ENCODE peak calls at places on chromosomes 2 and 18, in four cellular contexts. Z is SK-N-SH, T is K562, X is HepG2. I is an unnamed sample.

GRCh38 chr18:78494204-78494603 is 485.4 kb upstream of the SALL3 start:
- DNase-seq in X (no peak), T (no peak), Z (no peak), I (no peak)

GRCh38 chr18:37779220-37779619 is 213.6 kb upstream of the CELF4 start:
- DNase-seq in X (no peak), T (no peak), Z (no peak), I (no peak)

GRCh38 chr2:73911548-73912208 is 15.0 kb upstream of the DGUOK start:
- DNase-seq in X (no peak), Z (no peak), T (no peak), I (no peak)

GRCh38 chr2:39724828-39725144 is 54.3 kb downstream of the THUMPD2 start:
- DNase-seq in Z (no peak), T (no peak), X (no peak), I (no peak)

GRCh38 chr18:79720359-79720733 is 40.7 kb downstream of the CTDP1 start:
- DNase-seq in Z (no peak), T (peak; percentile 5), X (no peak), I (no peak)

GRCh38 chr2:200592414-200593075 is 6.7 kb downstream of the AOX1 start:
- DNase-seq in T (no peak), X (peak; percentile 62), Z (no peak), I (no peak)

GRCh38 chr2:237604960-237605359 is 14.4 kb upstream of the RAB17 start:
- DNase-seq in T (no peak), X (peak; percentile 64), Z (no peak), I (no peak)

GRCh38 chr2:173943738-173944137 is 21.4 kb downstream of the SP3 start:
- DNase-seq in T (no peak), Z (no peak), X (no peak), I (no peak)

GRCh38 chr18:79373736-79374135 is 22.0 kb upstream of the NFATC1 start:
- DNase-seq in Z (no peak), X (no peak), T (no peak), I (no peak)

GRCh38 chr2:29115797-29116781 is 874 bp downstream of the CLIP4 start:
- DNase-seq in X (no peak), T (no peak), Z (peak; percentile 68), I (peak; percentile 21)

GRCh38 chr2:25419678-25420242 is 78.0 kb upstream of the DNMT3A start:
- DNase-seq in Z (no peak), T (no peak), X (no peak), I (no peak)

GRCh38 chr2:22281033-22281432 is 1103.9 kb upstream of the KLHL29 start:
- DNase-seq in X (no peak), T (no peak), Z (peak; percentile 31), I (no peak)

GRCh38 chr2:214533511-214533910 is 122.7 kb downstream of the VWC2L start:
- DNase-seq in T (no peak), X (no peak), Z (no peak), I (no peak)

GRCh38 chr2:119123359-119123758 is 35.2 kb downstream of the C1QL2 start:
- DNase-seq in T (no peak), X (no peak), Z (no peak), I (no peak)

GRCh38 chr2:191566347-191566746 is 111.6 kb upstream of the NABP1 start:
- DNase-seq in Z (peak; percentile 66), T (peak; percentile 86), X (peak; percentile 71), I (peak; percentile 86)

GRCh38 chr2:116467243-116467642 is 1347.2 kb upstream of the DDX18 start:
- DNase-seq in X (no peak), Z (no peak), T (no peak), I (no peak)

GRCh38 chr2:55056024-55056521 is 5.8 kb upstream of the RTN4 start:
- DNase-seq in X (no peak), T (peak; percentile 74), Z (no peak), I (no peak)

GRCh38 chr2:6222296-6222695 is 530.1 kb downstream of the SOX11 start:
- DNase-seq in Z (peak; percentile 33), X (no peak), T (no peak), I (no peak)

GRCh38 chr2:129237966-129238725 is 741.3 kb upstream of the RAB6C start:
- DNase-seq in Z (no peak), X (no peak), T (no peak), I (no peak)

GRCh38 chr2:239715202-239715601 is 309.9 kb downstream of the NDUFA10 start:
- DNase-seq in X (no peak), Z (no peak), T (no peak), I (no peak)

GRCh38 chr2:26628561-26629345 is 12.4 kb downstream of the CIB4 start:
- DNase-seq in Z (no peak), X (no peak), T (no peak), I (no peak)

GRCh38 chr2:47301277-47301618 is 101.7 kb upstream of the MSH2 start:
- DNase-seq in Z (no peak), T (no peak), X (no peak), I (no peak)
- TF ChIP-seq FOXJ3 in Z (no peak), T (no peak), X (no peak), I (no peak)

GRCh38 chr2:177265834-177266817 is 1.6 kb upstream of the NFE2L2 start:
- DNase-seq in X (peak; percentile 85), Z (no peak), T (peak; percentile 71), I (no peak)
- TF ChIP-seq FOXJ3 in X (peak; percentile 59), Z (no peak), T (no peak), I (no peak)

DNA sequence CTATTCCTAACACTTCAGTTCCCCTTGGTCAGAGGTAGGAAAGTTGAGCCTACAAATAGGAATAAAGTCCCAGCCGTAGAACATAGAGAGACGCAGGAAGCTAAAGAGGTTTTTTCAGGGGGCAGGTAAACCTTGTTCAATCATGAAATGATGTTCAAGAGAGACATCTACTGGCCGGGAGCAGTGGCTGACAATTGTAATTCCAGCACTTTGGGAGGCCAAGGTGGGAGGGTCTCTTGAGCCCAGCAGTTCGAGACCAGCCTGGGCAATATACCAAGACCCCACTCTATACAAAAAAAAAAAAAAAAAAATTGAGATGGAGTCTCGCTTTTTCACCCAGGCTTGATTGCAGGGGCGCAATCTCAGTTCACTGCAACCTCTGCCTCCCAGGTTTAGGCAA is 66.7 kb upstream of the DNAJC10 start:
- DNase-seq in Z (peak; percentile 38), T (peak; percentile 55), X (peak; percentile 57), I (peak; percentile 53)
- TF ChIP-seq FOXJ3 in Z (no peak), T (no peak), X (no peak), I (no peak)

DNA sequence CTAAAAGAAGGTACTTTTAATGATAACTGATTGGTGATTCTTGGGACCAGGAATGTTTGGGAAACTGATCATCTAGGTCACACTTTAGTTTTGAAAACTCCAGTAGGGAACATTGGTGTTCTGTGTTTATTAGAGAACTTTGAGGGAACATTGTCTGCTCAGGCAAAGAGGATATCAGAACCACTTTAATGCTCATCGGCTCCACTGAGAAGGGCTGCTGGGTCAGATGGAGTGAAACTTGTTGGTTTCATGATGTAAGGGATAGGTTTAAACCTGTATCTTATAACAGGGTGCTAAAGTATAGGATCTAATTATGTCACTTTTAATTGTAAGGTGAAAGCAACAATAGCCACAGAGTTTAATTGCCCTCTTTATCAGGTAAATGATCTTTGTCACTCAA is 14.2 kb upstream of the POLI start:
- DNase-seq in Z (no peak), T (no peak), X (no peak), I (no peak)
- TF ChIP-seq FOXJ3 in Z (no peak), T (no peak), X (no peak), I (no peak)